ENCODE peak calls at places on chromosome 9, in eight cellular contexts. N, Q, C, K, E, Y, V and T are unnamed samples.
A peak's percentile ranks its signal among the peaks of the same experiment; 100 is the strongest.

GRCh38 chr9:129101279-129101678 is 9.3 kb downstream of the CRAT start:
- DNase-seq in C (no peak), N (no peak), Y (no peak), Q (no peak), V (no peak), K (no peak), E (no peak), T (no peak)

GRCh38 chr9:23850242-23851023 is 24.4 kb upstream of the ELAVL2 start:
- DNase-seq in V (no peak), K (no peak), Q (no peak), C (no peak), E (no peak), Y (peak; percentile 91), N (no peak), T (no peak)

GRCh38 chr9:90974643-90975245 is 173.1 kb downstream of the SYK start:
- DNase-seq in N (no peak), Y (no peak), C (no peak), E (no peak), K (no peak), Q (no peak), V (no peak), T (no peak)

GRCh38 chr9:83934569-83935275 is 13.5 kb upstream of the KIF27 start:
- DNase-seq in C (no peak), Y (no peak), K (no peak), N (no peak), V (no peak), Q (no peak), E (no peak), T (no peak)

GRCh38 chr9:131645078-131645776 is 94.6 kb downstream of the RAPGEF1 start:
- DNase-seq in K (no peak), C (no peak), Q (no peak), E (peak; percentile 5), Y (no peak), V (no peak), N (no peak), T (no peak)

GRCh38 chr9:33225319-33226152 is 14.4 kb upstream of the SPINK4 start:
- DNase-seq in K (no peak), Q (peak; percentile 80), N (no peak), Y (peak; percentile 55), V (peak; percentile 80), E (peak; percentile 58), C (peak; percentile 57), T (peak; percentile 71)

GRCh38 chr9:5951686-5952211 is 61.1 kb downstream of the MLANA start:
- DNase-seq in K (no peak), V (no peak), E (no peak), Q (no peak), Y (no peak), N (no peak), C (no peak), T (no peak)

GRCh38 chr9:76082062-76082461 is 191.6 kb downstream of the PCSK5 start:
- DNase-seq in Q (no peak), Y (no peak), E (no peak), N (no peak), K (no peak), C (no peak), V (no peak), T (no peak)

GRCh38 chr9:130017035-130017909 is 25.7 kb downstream of the FNBP1 start:
- DNase-seq in N (no peak), Q (no peak), V (no peak), E (no peak), K (no peak), Y (no peak), C (no peak), T (no peak)

GRCh38 chr9:101453776-101454570 is 18.4 kb upstream of the ALDOB start:
- DNase-seq in Y (no peak), N (no peak), K (no peak), E (no peak), C (no peak), Q (no peak), V (no peak), T (no peak)

GRCh38 chr9:123031963-123032362 is 1.5 kb upstream of the GPR21 start:
- DNase-seq in Q (no peak), V (no peak), E (no peak), Y (no peak), C (no peak), N (no peak), K (no peak), T (no peak)

GRCh38 chr9:20526500-20527319 is 95.6 kb downstream of the MLLT3 start:
- DNase-seq in K (no peak), E (no peak), C (peak; percentile 17), V (no peak), Q (no peak), N (no peak), Y (no peak), T (no peak)

GRCh38 chr9:108274971-108275370 is 580.8 kb downstream of the ACTL7B start:
- DNase-seq in K (no peak), E (no peak), N (no peak), Y (no peak), Q (no peak), V (no peak), C (no peak), T (no peak)

GRCh38 chr9:108272350-108272899 is 583.4 kb downstream of the ACTL7B start:
- DNase-seq in E (peak; percentile 51), K (peak; percentile 69), N (peak; percentile 46), C (peak; percentile 16), Q (peak; percentile 48), Y (peak; percentile 60), V (peak; percentile 2), T (no peak)

GRCh38 chr9:108271646-108272349 is 584.0 kb downstream of the ACTL7B start:
- DNase-seq in Y (peak; percentile 49), N (no peak), C (peak; percentile 29), E (no peak), K (no peak), Q (no peak), V (no peak), T (no peak)

GRCh38 chr9:108275906-108276305 is 579.9 kb downstream of the ACTL7B start:
- DNase-seq in N (no peak), C (no peak), E (no peak), Q (no peak), Y (no peak), K (no peak), V (no peak), T (no peak)

DNA sequence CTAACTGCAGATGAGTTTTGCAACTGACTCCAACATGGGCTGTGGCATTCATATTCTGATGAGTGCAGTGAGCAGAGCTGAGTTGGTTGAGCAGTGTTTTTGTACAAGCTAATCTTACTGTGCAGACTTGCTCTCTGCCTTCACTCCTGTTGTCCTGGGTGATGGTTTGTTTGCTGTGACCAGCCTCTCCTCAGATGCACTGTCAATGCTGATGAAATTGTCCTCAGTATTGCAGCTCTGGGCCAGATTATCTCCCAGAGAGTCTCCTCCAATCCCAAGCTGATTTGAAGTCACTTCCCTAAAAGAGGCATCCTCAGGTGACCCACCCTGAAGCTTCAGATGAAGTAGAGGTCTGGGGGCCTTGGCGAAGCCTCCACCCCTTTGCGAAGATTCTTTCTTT is 581.8 kb downstream of the ACTL7B start:
- DNase-seq in K (no peak), N (no peak), C (no peak), Q (no peak), Y (no peak), V (no peak), E (no peak), T (no peak)
- H3K4me1 ChIP-seq in K (peaks cover 9% of the 10 kb centered on the region), N (peaks cover 8% of the 10 kb centered on the region), C (peaks cover 10% of the 10 kb centered on the region), Q (no peaks in the 10 kb centered on the region), Y (peaks cover 17% of the 10 kb centered on the region), V (no peaks in the 10 kb centered on the region), E (no peaks in the 10 kb centered on the region), T (peaks cover 47% of the 10 kb centered on the region)

DNA sequence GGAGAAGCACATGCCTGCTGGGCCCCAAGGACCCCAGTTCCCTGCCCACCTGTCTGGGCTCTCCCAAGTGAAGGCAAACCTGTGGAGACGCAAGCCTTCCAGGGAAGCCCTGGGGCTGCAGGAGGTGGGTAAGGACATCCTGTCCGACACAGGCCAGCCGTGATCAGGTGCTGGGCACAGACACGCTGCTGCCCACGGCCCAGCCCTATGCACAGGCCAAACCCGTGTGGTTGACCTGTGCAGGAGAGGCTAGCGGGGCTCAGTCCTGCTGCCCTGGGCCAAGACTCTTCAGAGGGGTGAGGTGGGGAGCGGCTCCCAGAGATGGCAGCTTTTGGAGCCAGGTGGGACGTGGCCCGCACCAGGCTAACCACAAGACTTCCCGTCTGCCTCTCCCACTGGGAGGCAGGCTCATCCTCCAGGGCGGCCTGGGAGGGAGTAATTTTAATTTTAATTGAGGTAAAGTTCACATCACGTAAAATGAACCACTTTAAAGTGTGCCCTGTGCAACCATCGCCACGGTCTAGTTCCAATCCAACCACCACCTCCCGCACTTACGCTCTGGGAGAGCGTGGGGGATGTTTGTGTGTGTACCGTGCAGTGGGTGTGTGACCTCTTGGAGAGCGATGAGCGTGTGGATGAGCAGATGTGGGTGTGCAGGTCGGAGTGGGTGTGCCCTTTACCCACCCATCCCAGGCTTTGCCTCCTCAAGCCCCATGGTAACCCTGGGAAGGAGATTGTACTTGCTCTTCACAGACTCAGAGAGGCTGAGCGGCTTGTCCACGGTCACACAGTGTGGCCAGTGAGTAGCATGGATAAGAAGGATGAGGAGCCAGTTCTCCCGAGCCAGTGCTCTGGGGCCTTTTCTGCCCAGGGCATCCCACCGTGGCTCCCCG is 14.0 kb downstream of the LHX3 start:
- DNase-seq in K (no peak), E (no peak), C (no peak), N (no peak), V (no peak), Q (no peak), Y (no peak), T (no peak)
- H3K4me1 ChIP-seq in K (no peaks in the 10 kb centered on the region), E (peaks cover 15% of the 10 kb centered on the region), C (no peaks in the 10 kb centered on the region), N (no peaks in the 10 kb centered on the region), V (peaks cover 5% of the 10 kb centered on the region), Q (no peaks in the 10 kb centered on the region), Y (peaks cover 25% of the 10 kb centered on the region), T (peaks cover 12% of the 10 kb centered on the region)

GRCh38 chr9:135154050-135154570 is 66.6 kb downstream of the OLFM1 start:
- DNase-seq in N (no peak), E (no peak), Q (no peak), V (no peak), Y (no peak), C (no peak), K (no peak), T (no peak)
- H3K4me1 ChIP-seq in N (no peaks in the 10 kb centered on the region), E (no peaks in the 10 kb centered on the region), Q (no peaks in the 10 kb centered on the region), V (no peaks in the 10 kb centered on the region), Y (peaks cover 7% of the 10 kb centered on the region), C (no peaks in the 10 kb centered on the region), K (no peaks in the 10 kb centered on the region), T (peaks cover 9% of the 10 kb centered on the region)

GRCh38 chr9:567128-567745 is 274.3 kb upstream of the DMRT1 start:
- DNase-seq in N (no peak), E (no peak), Y (no peak), C (no peak), V (peak; percentile 86), Q (no peak), K (no peak), T (no peak)
- H3K4me1 ChIP-seq in N (peaks cover 15% of the 10 kb centered on the region), E (no peaks in the 10 kb centered on the region), Y (no peaks in the 10 kb centered on the region), C (peaks cover 7% of the 10 kb centered on the region), V (peaks cover 99% of the 10 kb centered on the region), Q (no peaks in the 10 kb centered on the region), K (peaks cover 4% of the 10 kb centered on the region), T (peaks cover 19% of the 10 kb centered on the region)

DNA sequence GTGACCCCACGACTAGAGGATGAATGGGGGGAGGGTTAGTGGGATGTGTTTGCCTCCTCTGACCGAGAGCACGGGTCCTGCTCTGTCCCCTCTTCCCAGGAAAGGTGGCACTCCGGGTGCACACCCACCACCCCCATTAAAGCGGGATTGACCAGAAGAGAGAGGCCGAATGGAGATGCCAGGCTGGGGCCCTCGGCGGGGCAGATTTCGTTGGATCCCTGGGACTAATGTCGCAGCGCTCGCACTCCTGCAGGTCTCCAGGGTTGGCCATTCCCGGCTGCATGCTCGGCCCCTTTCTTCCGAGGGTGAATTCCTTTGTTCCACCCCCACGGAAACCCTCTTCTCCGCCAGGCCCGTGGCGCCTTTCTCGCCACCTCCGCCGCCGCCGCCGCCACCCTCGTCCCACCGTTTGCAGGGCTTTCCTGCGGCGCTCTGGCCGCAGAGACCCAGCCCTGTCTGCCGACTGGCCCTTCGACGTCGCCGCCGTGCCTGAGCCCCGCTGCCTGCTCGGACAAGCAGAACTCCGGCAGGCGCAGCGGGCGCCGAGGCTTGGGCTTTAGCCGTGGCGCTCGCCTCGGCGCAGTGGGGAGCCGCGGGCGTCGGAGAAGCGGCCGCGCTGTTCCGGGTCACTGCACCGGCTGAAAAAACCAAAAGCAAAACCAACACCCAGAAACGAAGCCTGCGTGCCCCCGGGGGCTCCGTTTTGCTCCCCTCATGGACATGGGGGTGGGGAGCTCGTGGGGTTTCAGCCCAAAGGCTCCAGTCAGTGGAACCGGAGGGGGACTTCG is 11.8 kb downstream of the LMX1B start:
- DNase-seq in V (no peak), K (no peak), Y (peak; percentile 88), Q (no peak), E (no peak), C (no peak), N (no peak), T (no peak)
- H3K4me1 ChIP-seq in V (no peaks in the 10 kb centered on the region), K (peaks cover 11% of the 10 kb centered on the region), Y (peaks cover 43% of the 10 kb centered on the region), Q (peaks cover 19% of the 10 kb centered on the region), E (peaks cover 36% of the 10 kb centered on the region), C (no peaks in the 10 kb centered on the region), N (peaks cover 6% of the 10 kb centered on the region), T (peaks cover 11% of the 10 kb centered on the region)